ENCODE peak calls at places on chromosomes 6 and 20, in ten cellular contexts. W is epithelial cell of esophagus; E is brain microvascular endothelial cell; Z is right cardiac atrium; K is effector CD4-positive, alpha-beta T cell; Y is CD8-positive, alpha-beta memory T cell; M is amniotic epithelial cell; P is T47D; D is stimulated activated naive CD4-positive, alpha-beta T cell treated with Interleukin-2 at 50 U/mL for 16 hours; O is NCI-H774. X is an unnamed sample.

GRCh38 chr20:19903168-19903676 is 113.9 kb upstream of the NAA20 start:
- DNase-seq in P (peak; percentile 84), Z (peak; percentile 65), E (peak; percentile 43), Y (no peak), O (no peak), W (peak; percentile 68), D (no peak), M (peak; percentile 69), K (no peak), X (peak; percentile 90)

GRCh38 chr6:145711372-145711771 is 23.9 kb downstream of the EPM2A start:
- DNase-seq in Z (no peak), O (no peak), W (no peak), K (no peak), E (no peak), Y (no peak), P (no peak), M (peak; percentile 62), D (no peak), X (no peak)

GRCh38 chr6:112934433-112935327 is 587.5 kb downstream of the RFPL4B start:
- DNase-seq in M (no peak), K (no peak), P (no peak), E (no peak), Z (no peak), Y (no peak), W (no peak), O (no peak), D (no peak), X (no peak)

GRCh38 chr20:58366016-58366415 is 23.0 kb upstream of the VAPB start:
- DNase-seq in E (no peak), O (no peak), Z (no peak), Y (no peak), D (no peak), K (no peak), P (no peak), M (no peak), W (no peak), X (no peak)

GRCh38 chr6:8905647-8906231 is 470.4 kb upstream of the SLC35B3 start:
- DNase-seq in O (no peak), W (peak; percentile 20), E (no peak), D (no peak), Z (no peak), Y (no peak), K (no peak), P (no peak), M (no peak), X (no peak)

GRCh38 chr6:45500924-45501816 is 123.4 kb upstream of the SUPT3H start:
- DNase-seq in W (peak; percentile 16), Y (no peak), K (no peak), O (no peak), D (no peak), E (no peak), P (peak; percentile 16), Z (no peak), M (peak; percentile 34), X (no peak)

GRCh38 chr6:2103644-2104523 is 141.5 kb downstream of the GMDS start:
- DNase-seq in D (no peak), Z (no peak), W (peak; percentile 74), O (peak; percentile 27), E (peak; percentile 25), M (peak; percentile 52), Y (no peak), P (peak; percentile 75), K (no peak), X (peak; percentile 84)

GRCh38 chr20:57944988-57945387 is 235.2 kb upstream of the PMEPA1 start:
- DNase-seq in W (no peak), P (no peak), Z (no peak), O (no peak), M (no peak), Y (no peak), K (no peak), D (no peak), E (no peak), X (no peak)

GRCh38 chr20:32289661-32290431 is 12.4 kb downstream of the KIF3B start:
- DNase-seq in E (no peak), D (no peak), Z (no peak), W (no peak), K (no peak), O (no peak), P (no peak), Y (no peak), M (no peak), X (no peak)

GRCh38 chr20:3606021-3606420 is 57.2 kb downstream of the GFRA4 start:
- DNase-seq in K (no peak), Z (no peak), M (peak; percentile 48), Y (no peak), O (no peak), P (no peak), E (peak; percentile 36), D (no peak), W (peak; percentile 7), X (no peak)

GRCh38 chr20:8082999-8083398 is 49.1 kb upstream of the PLCB1 start:
- DNase-seq in D (no peak), P (no peak), Z (no peak), K (no peak), M (peak; percentile 98), Y (no peak), O (no peak), E (no peak), W (peak; percentile 17), X (peak; percentile 39)

GRCh38 chr6:129497591-129498555 is 212.1 kb downstream of the ARHGAP18 start:
- DNase-seq in K (no peak), D (no peak), Y (no peak), M (peak; percentile 21), E (no peak), W (peak; percentile 72), P (no peak), O (no peak), Z (no peak), X (no peak)

GRCh38 chr6:159117031-159117430 is 52.2 kb upstream of the FNDC1 start:
- DNase-seq in W (peak; percentile 69), P (no peak), E (peak; percentile 3), K (no peak), D (no peak), Y (no peak), M (peak; percentile 52), Z (no peak), O (no peak), X (no peak)

GRCh38 chr20:20002101-20002998 is 14.8 kb upstream of the NAA20 start:
- DNase-seq in P (no peak), D (no peak), O (no peak), E (no peak), Y (no peak), W (no peak), Z (no peak), M (peak; percentile 85), K (no peak), X (peak; percentile 64)

GRCh38 chr6:36621371-36621855 is 27.3 kb downstream of the SRSF3 start:
- DNase-seq in K (no peak), E (no peak), Y (no peak), P (no peak), M (no peak), D (no peak), W (no peak), Z (no peak), O (no peak), X (no peak)

GRCh38 chr6:114449659-114450058 is 106.8 kb upstream of the HS3ST5 start:
- DNase-seq in M (no peak), K (no peak), Z (no peak), P (no peak), W (no peak), Y (no peak), O (no peak), E (no peak), D (no peak), X (no peak)

GRCh38 chr6:104332407-104332806 is 527.3 kb downstream of the HACE1 start:
- DNase-seq in P (no peak), M (no peak), O (no peak), K (no peak), W (no peak), D (no peak), Z (no peak), E (no peak), Y (no peak), X (no peak)

GRCh38 chr20:43508106-43508505 is 609 bp downstream of the L3MBTL1 start:
- DNase-seq in M (no peak), O (no peak), E (no peak), W (no peak), Y (no peak), P (no peak), K (no peak), Z (peak; percentile 55), D (no peak), X (no peak)

GRCh38 chr6:4503700-4504099 is 272.5 kb upstream of the CDYL start:
- DNase-seq in O (no peak), Y (no peak), M (no peak), Z (no peak), D (no peak), E (no peak), P (no peak), W (no peak), K (no peak), X (no peak)

GRCh38 chr6:39777661-39778060 is 14.5 kb upstream of the DAAM2 start:
- DNase-seq in P (no peak), D (no peak), Y (no peak), W (no peak), Z (peak; percentile 60), E (no peak), M (no peak), O (no peak), K (no peak), X (no peak)

GRCh38 chr6:45666844-45667243 is 289.1 kb upstream of the SUPT3H start:
- DNase-seq in D (no peak), Z (no peak), M (no peak), E (no peak), W (no peak), P (no peak), K (no peak), O (no peak), Y (no peak), X (peak; percentile 76)

GRCh38 chr6:121847806-121848522 is 412.5 kb downstream of the GJA1 start:
- DNase-seq in K (no peak), D (no peak), O (no peak), Y (no peak), E (no peak), W (no peak), Z (no peak), M (no peak), P (peak; percentile 8), X (peak; percentile 14)

GRCh38 chr6:27250955-27251671 is 3.6 kb downstream of the PRSS16 start:
- DNase-seq in Z (peak; percentile 77), W (peak; percentile 94), M (peak; percentile 33), E (peak; percentile 52), P (peak; percentile 94), K (peak; percentile 12), O (peak; percentile 92), D (peak; percentile 68), Y (peak; percentile 37), X (peak; percentile 76)

GRCh38 chr6:145690969-145691368 is 44.4 kb downstream of the EPM2A start:
- DNase-seq in E (no peak), P (no peak), W (no peak), M (no peak), D (no peak), Y (no peak), O (no peak), Z (no peak), K (no peak), X (no peak)

X was measured in NB4.